ENCODE peak calls at places on chromosomes 12 and 14, in four cellular contexts. V is pancreas, I is transverse colon, Q is A549. U is an unnamed sample.

GRCh38 chr12:56616244-56616643 is 13.9 kb downstream of the BAZ2A start:
- DNase-seq in V (no peak), I (no peak), Q (no peak), U (no peak)

GRCh38 chr12:11108862-11109261 is 16.7 kb upstream of the TAS2R43 start:
- DNase-seq in V (no peak), I (no peak), Q (no peak), U (no peak)

GRCh38 chr12:78088391-78088832 is 257.7 kb downstream of the NAV3 start:
- DNase-seq in V (no peak), I (no peak), Q (peak), U (peak)

GRCh38 chr14:93977790-93978581 is 1.6 kb upstream of the ASB2 start:
- DNase-seq in V (no peak), I (peak), Q (no peak), U (no peak)

GRCh38 chr12:123034865-123035264 is 54.4 kb downstream of the ARL6IP4 start:
- DNase-seq in V (no peak), I (no peak), Q (peak), U (peak)

GRCh38 chr14:24437020-24437735 is 5.4 kb downstream of the SDR39U1 start:
- DNase-seq in V (no peak), I (no peak), Q (no peak), U (no peak)

GRCh38 chr12:17342381-17342961 is 736.5 kb upstream of the LMO3 start:
- DNase-seq in V (no peak), I (no peak), Q (no peak), U (no peak)

GRCh38 chr14:100077441-100077840 is 12.2 kb downstream of the EVL start:
- DNase-seq in V (no peak), I (no peak), Q (no peak), U (no peak)

GRCh38 chr12:4118017-4118510 is 155.5 kb upstream of the CCND2 start:
- DNase-seq in V (no peak), I (peak), Q (no peak), U (peak)

GRCh38 chr14:71554323-71554722 is 377.9 kb upstream of the RGS6 start:
- DNase-seq in V (no peak), I (no peak), Q (no peak), U (no peak)

GRCh38 chr12:84397279-84397678 is 515.3 kb downstream of the SLC6A15 start:
- DNase-seq in V (no peak), I (no peak), Q (no peak), U (peak)

GRCh38 chr12:75759842-75760260 is 248.4 kb upstream of the KRR1 start:
- DNase-seq in V (no peak), I (no peak), Q (no peak), U (peak)

GRCh38 chr12:24155042-24155441 is 205.6 kb upstream of the SOX5 start:
- DNase-seq in V (no peak), I (no peak), Q (no peak), U (no peak)
- TF ChIP-seq CTCF in V (no peak), I (no peak), Q (no peak), U (no peak)

GRCh38 chr14:75220097-75220496 is 43.7 kb upstream of the TMED10 start:
- DNase-seq in V (no peak), I (no peak), Q (no peak), U (no peak)

GRCh38 chr14:75224561-75224960 is 48.1 kb upstream of the TMED10 start:
- DNase-seq in V (no peak), I (no peak), Q (no peak), U (no peak)

GRCh38 chr14:75223664-75224154 is 47.3 kb upstream of the TMED10 start:
- DNase-seq in V (peak), I (peak), Q (no peak), U (peak)

GRCh38 chr14:75221797-75222196 is 45.4 kb upstream of the TMED10 start:
- DNase-seq in V (no peak), I (no peak), Q (no peak), U (no peak)

GRCh38 chr14:75222208-75222701 is 45.8 kb upstream of the TMED10 start:
- DNase-seq in V (no peak), I (no peak), Q (no peak), U (peak)
- H3K4me3 ChIP-seq in V (no peak), I (no peak), Q (no peak), U (no peak)

GRCh38 chr14:106287506-106287905 is 761.1 kb downstream of the TMEM121 start:
- DNase-seq in V (no peak), I (no peak), Q (no peak), U (no peak)
- TF ChIP-seq CTCF in V (no peak), I (no peak), Q (no peak), U (no peak)

DNA sequence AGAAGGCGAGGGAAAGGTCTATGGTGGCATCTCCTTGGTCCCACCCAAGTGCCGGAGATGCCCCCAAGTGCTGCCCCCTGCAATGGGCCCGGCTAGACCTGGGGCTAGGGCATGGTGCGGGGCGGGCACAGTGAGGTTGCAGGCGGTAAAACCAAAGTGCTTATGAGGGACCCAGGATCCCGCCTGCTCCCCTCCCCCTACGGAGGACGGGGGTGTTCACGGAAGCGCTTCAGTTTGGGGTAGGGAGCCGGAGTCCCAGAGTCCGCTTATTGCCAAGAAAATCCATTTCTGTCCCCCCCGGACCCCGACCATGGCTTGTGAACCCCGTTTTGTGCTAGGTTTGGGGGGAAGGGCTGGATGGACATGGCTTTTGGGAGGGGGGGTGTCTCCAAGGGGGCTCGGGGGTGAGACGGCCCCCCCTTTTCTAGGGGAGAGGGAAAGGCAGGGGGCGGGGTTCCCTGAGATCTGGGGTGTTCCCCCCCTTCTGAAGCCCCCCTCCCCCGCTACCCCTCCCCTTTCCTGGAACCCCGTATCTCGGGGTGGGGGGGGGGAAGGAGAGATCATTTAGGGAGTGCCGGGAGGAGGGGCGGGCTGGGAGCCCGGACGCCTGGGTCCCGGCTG is 5.4 kb upstream of the GPR84 start:
- DNase-seq in V (no peak), I (no peak), Q (no peak), U (no peak)
- H3K4me3 ChIP-seq in V (no peak), I (peak), Q (peak), U (peak)